ENCODE peak calls at places on chromosomes 7 and 10, in six cellular contexts. M is heart left ventricle, Z is right cardiac atrium, N is body of pancreas, K is gastrocnemius medialis, H is lower lobe of right lung. E is an unnamed sample. For H3K4me1 and H3K27me3, the result is how much of the 10 kb centered on the place peaks cover.

GRCh38 chr10:51649064-51649463 is 50.3 kb downstream of the CSTF2T start:
- DNase-seq in M (no peak), Z (no peak), N (no peak), K (no peak), H (no peak), E (no peak)

GRCh38 chr7:5420108-5420840 is 3.4 kb downstream of the TNRC18 start:
- DNase-seq in M (peak), Z (peak), N (peak), K (peak), H (peak), E (no peak)

GRCh38 chr7:35805876-35806275 is 5.0 kb downstream of the SEPTIN7 start:
- DNase-seq in M (no peak), Z (no peak), N (no peak), K (no peak), H (no peak), E (peak)

GRCh38 chr7:149292101-149292823 is 30.3 kb downstream of the ZNF783 start:
- DNase-seq in M (no peak), Z (no peak), N (no peak), K (no peak), H (no peak), E (no peak)

GRCh38 chr10:11162828-11163599 is 145.3 kb downstream of the CELF2 start:
- DNase-seq in M (peak), Z (peak), N (no peak), K (peak), H (peak), E (no peak)

GRCh38 chr7:96707901-96708774 is 1.5 kb downstream of the SEM1 start:
- DNase-seq in M (no peak), Z (no peak), N (no peak), K (no peak), H (no peak), E (peak)

GRCh38 chr10:95278061-95278988 is 12.5 kb downstream of the PDLIM1 start:
- DNase-seq in M (no peak), Z (no peak), N (no peak), K (peak), H (no peak), E (peak)

GRCh38 chr10:88879754-88880286 is at the start of gene STAMBPL1:
- DNase-seq in M (peak), Z (peak), N (no peak), K (peak), H (no peak), E (no peak)

GRCh38 chr10:12165036-12165435 is 30.7 kb downstream of the NUDT5 start:
- DNase-seq in M (no peak), Z (no peak), N (no peak), K (no peak), H (no peak), E (no peak)

GRCh38 chr7:23471090-23471859 is 984 bp upstream of the IGF2BP3 start:
- DNase-seq in M (no peak), Z (peak), N (no peak), K (no peak), H (no peak), E (peak)

GRCh38 chr7:70545214-70545613 is 586.7 kb upstream of the GALNT17 start:
- DNase-seq in M (no peak), Z (no peak), N (no peak), K (no peak), H (no peak), E (no peak)

GRCh38 chr10:128630787-128631252 is 504.6 kb upstream of the MKI67 start:
- DNase-seq in M (no peak), Z (no peak), N (no peak), K (no peak), H (no peak), E (no peak)

GRCh38 chr7:150450491-150450992 is at the start of gene GIMAP8:
- DNase-seq in M (peak), Z (peak), N (no peak), K (peak), H (peak), E (no peak)

GRCh38 chr10:49187044-49187484 is 1.1 kb downstream of the TMEM273 start:
- DNase-seq in M (peak), Z (no peak), N (no peak), K (peak), H (no peak), E (no peak)
- H3K4me1 ChIP-seq in M (half or more), Z (under half), N (under half), K (under half), H (half or more), E (under half)

GRCh38 chr7:13433946-13434345 is 555.5 kb downstream of the ETV1 start:
- DNase-seq in M (no peak), Z (no peak), N (no peak), K (no peak), H (no peak), E (no peak)
- H3K27me3 ChIP-seq in M (under half), Z (under half), N (under half), K (under half), H (under half), E (under half)

DNA sequence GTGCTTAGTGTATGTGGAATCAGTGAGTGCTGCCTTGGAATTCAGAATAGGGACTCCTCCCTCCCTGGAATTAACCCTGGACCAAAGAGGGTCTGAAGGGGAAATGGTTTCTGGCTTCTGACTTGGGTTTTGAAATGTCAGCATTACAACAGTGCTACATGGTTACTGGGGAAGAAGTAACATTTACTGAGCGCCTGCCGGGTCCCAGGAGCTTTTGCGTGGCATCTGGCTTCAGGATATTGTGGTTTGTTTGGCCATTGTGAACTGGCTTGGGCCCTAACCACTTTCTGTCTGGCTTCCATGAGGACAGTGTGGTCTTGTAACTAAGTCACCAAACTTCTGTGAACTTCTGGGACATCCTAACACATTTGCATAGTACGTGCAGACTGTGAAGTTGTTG is 21.3 kb downstream of the TSPAN15 start:
- DNase-seq in M (no peak), Z (no peak), N (no peak), K (no peak), H (peak), E (no peak)
- H3K4me1 ChIP-seq in M (half or more), Z (under half), N (under half), K (half or more), H (half or more), E (half or more)

GRCh38 chr10:43295436-43295835 is 28.6 kb upstream of the RASGEF1A start:
- DNase-seq in M (no peak), Z (no peak), N (no peak), K (no peak), H (no peak), E (no peak)
- H3K27me3 ChIP-seq in M (under half), Z (under half), N (under half), K (under half), H (under half), E (under half)

GRCh38 chr10:59958882-59959281 is 52.5 kb upstream of the CCDC6 start:
- DNase-seq in M (no peak), Z (no peak), N (no peak), K (no peak), H (no peak), E (no peak)

GRCh38 chr10:59957975-59958374 is 51.6 kb upstream of the CCDC6 start:
- DNase-seq in M (no peak), Z (no peak), N (no peak), K (no peak), H (no peak), E (no peak)

GRCh38 chr10:59962755-59963154 is 56.4 kb upstream of the CCDC6 start:
- DNase-seq in M (no peak), Z (no peak), N (no peak), K (no peak), H (no peak), E (no peak)

GRCh38 chr10:59960751-59961150 is 54.4 kb upstream of the CCDC6 start:
- DNase-seq in M (no peak), Z (no peak), N (no peak), K (no peak), H (no peak), E (no peak)

GRCh38 chr10:59959619-59960018 is 53.3 kb upstream of the CCDC6 start:
- DNase-seq in M (no peak), Z (no peak), N (no peak), K (no peak), H (no peak), E (no peak)
- H3K4me1 ChIP-seq in M (under half), Z (under half), N (under half), K (under half), H (under half), E (under half)